ENCODE peak calls at places on chromosomes 6 and 20, in five cellular contexts. T, L, G, C and S are unnamed samples.

GRCh38 chr6:43962458-43962857 is 164.8 kb downstream of the MRPL14 start:
- DNase-seq in T (no peak), L (no peak), G (no peak), C (no peak), S (no peak)

GRCh38 chr6:128421788-128422187 is 98.6 kb downstream of the PTPRK start:
- DNase-seq in T (no peak), L (no peak), G (no peak), C (no peak), S (no peak)

GRCh38 chr20:3818155-3819151 is 1.9 kb upstream of the AP5S1 start:
- DNase-seq in T (peak), L (peak), G (peak), C (peak), S (peak)

GRCh38 chr6:116662186-116662585 is 6.4 kb downstream of the ZUP1 start:
- DNase-seq in T (no peak), L (no peak), G (no peak), C (no peak), S (no peak)

GRCh38 chr6:82275686-82276085 is 28.1 kb upstream of the IBTK start:
- DNase-seq in T (no peak), L (no peak), G (no peak), C (no peak), S (no peak)

GRCh38 chr6:78835817-78836216 is 31.5 kb upstream of the IRAK1BP1 start:
- DNase-seq in T (no peak), L (no peak), G (no peak), C (no peak), S (no peak)

GRCh38 chr20:47453167-47453782 is 48.4 kb upstream of the NCOA3 start:
- DNase-seq in T (peak), L (no peak), G (no peak), C (no peak), S (no peak)

GRCh38 chr20:36845288-36845969 is 30.5 kb upstream of the TLDC2 start:
- DNase-seq in T (no peak), L (no peak), G (no peak), C (no peak), S (no peak)

GRCh38 chr20:52230406-52230805 is 38.8 kb upstream of the ZFP64 start:
- DNase-seq in T (no peak), L (no peak), G (no peak), C (no peak), S (no peak)

GRCh38 chr6:127146935-127147334 is 28.5 kb downstream of the RSPO3 start:
- DNase-seq in T (no peak), L (no peak), G (no peak), C (no peak), S (peak)

GRCh38 chr20:44407402-44408184 is 52.1 kb downstream of the HNF4A start:
- DNase-seq in T (peak), L (no peak), G (peak), C (no peak), S (no peak)

GRCh38 chr20:22579711-22580697 is 4.4 kb downstream of the FOXA2 start:
- DNase-seq in T (no peak), L (no peak), G (peak), C (no peak), S (peak)

GRCh38 chr6:34110610-34111009 is 35.3 kb downstream of the GRM4 start:
- DNase-seq in T (no peak), L (no peak), G (no peak), C (no peak), S (no peak)

GRCh38 chr6:36962874-36963273 is 8.3 kb downstream of the PI16 start:
- DNase-seq in T (peak), L (peak), G (peak), C (peak), S (peak)

GRCh38 chr6:158536891-158537798 is 22.7 kb upstream of the TMEM181 start:
- DNase-seq in T (peak), L (no peak), G (no peak), C (peak), S (peak)

GRCh38 chr20:47336013-47336754 is 20.3 kb downstream of the ZMYND8 start:
- DNase-seq in T (peak), L (peak), G (no peak), C (peak), S (no peak)

GRCh38 chr20:46113071-46113470 is 5.0 kb upstream of the CD40 start:
- DNase-seq in T (no peak), L (no peak), G (no peak), C (no peak), S (no peak)

GRCh38 chr20:47668313-47669156 is 116.7 kb downstream of the SULF2 start:
- DNase-seq in T (no peak), L (no peak), G (no peak), C (no peak), S (no peak)

GRCh38 chr20:58139849-58140786 is 88.3 kb downstream of the ANKRD60 start:
- DNase-seq in T (no peak), L (no peak), G (no peak), C (no peak), S (no peak)

GRCh38 chr6:28124350-28124970 is at the start of gene ZSCAN16:
- DNase-seq in T (peak), L (peak), G (peak), C (peak), S (peak)
- TF ChIP-seq POLR2A in T (peak), L (no peak), G (no peak), C (no peak), S (peak)

DNA sequence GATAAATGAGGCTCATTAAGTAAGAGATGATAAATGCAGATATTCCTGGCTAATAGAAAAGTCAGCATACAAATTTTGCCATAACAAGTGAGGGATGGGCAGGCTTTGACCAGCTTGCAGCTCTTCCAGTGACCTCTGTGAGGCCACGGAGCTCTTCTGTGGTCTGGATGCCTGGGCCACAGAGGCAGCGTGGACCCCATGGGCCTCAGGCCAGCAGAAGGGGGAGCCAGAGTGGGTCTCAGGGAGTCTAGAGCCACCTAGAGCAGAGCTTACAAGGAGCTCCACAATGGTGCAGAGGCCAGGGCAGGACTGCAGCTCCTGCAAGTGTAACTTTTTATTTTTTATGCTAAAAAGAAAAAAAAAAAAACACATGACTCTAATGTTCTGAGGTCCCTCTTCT is 165.1 kb downstream of the ARID1B start:
- DNase-seq in T (no peak), L (no peak), G (no peak), C (no peak), S (no peak)
- TF ChIP-seq CTCF in T (no peak), L (no peak), G (no peak), C (no peak), S (no peak)

GRCh38 chr6:142871910-142872331 is 73.1 kb downstream of the HIVEP2 start:
- DNase-seq in T (peak), L (no peak), G (no peak), C (peak), S (peak)
- H3K4me3 ChIP-seq in T (no peak), L (no peak), G (no peak), C (no peak), S (no peak)

GRCh38 chr6:12048609-12049008 is 36.5 kb downstream of the HIVEP1 start:
- DNase-seq in T (no peak), L (no peak), G (no peak), C (no peak), S (no peak)

GRCh38 chr6:12049165-12049564 is 37.1 kb downstream of the HIVEP1 start:
- DNase-seq in T (no peak), L (no peak), G (no peak), C (no peak), S (no peak)

GRCh38 chr6:12051861-12052368 is 39.8 kb downstream of the HIVEP1 start:
- DNase-seq in T (peak), L (no peak), G (no peak), C (no peak), S (no peak)

GRCh38 chr6:12047792-12048432 is 35.8 kb downstream of the HIVEP1 start:
- DNase-seq in T (no peak), L (no peak), G (no peak), C (no peak), S (no peak)

DNA sequence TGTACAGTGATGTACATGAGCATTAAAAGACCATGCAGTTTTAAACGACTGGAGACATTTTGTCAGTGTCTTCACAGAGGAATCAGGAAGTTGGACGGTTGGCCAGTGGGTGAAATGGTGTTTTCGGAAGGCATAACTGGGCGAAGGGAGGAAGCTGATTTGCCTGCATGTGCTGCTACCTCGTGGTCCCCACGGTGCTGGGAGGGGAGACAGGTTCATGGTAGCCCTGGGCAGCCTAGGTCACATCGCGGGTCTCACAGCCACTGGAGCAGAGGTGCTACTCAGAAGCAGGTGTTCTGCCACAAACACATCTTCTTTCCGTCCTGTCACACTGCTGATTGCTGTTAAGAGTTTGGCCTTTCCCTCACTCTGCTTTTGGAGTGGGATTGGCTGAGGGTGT is 35.2 kb downstream of the HIVEP1 start:
- DNase-seq in T (peak), L (no peak), G (no peak), C (no peak), S (no peak)
- TF ChIP-seq POLR2A in T (no peak), L (no peak), G (no peak), C (no peak), S (no peak)

GRCh38 chr20:62294516-62294915 is 8.3 kb upstream of the ADRM1 start:
- DNase-seq in T (no peak), L (no peak), G (no peak), C (no peak), S (no peak)
- TF ChIP-seq CTCF in T (no peak), L (no peak), G (no peak), C (no peak), S (no peak)

GRCh38 chr20:38894091-38894847 is 31.9 kb upstream of the FAM83D start:
- DNase-seq in T (no peak), L (no peak), G (no peak), C (no peak), S (peak)

GRCh38 chr20:38895098-38895949 is 30.9 kb upstream of the FAM83D start:
- DNase-seq in T (no peak), L (no peak), G (no peak), C (no peak), S (no peak)

GRCh38 chr20:38893485-38894090 is 32.6 kb upstream of the FAM83D start:
- DNase-seq in T (peak), L (peak), G (peak), C (peak), S (peak)

GRCh38 chr20:38892091-38892981 is 33.9 kb upstream of the FAM83D start:
- DNase-seq in T (peak), L (no peak), G (no peak), C (no peak), S (no peak)

DNA sequence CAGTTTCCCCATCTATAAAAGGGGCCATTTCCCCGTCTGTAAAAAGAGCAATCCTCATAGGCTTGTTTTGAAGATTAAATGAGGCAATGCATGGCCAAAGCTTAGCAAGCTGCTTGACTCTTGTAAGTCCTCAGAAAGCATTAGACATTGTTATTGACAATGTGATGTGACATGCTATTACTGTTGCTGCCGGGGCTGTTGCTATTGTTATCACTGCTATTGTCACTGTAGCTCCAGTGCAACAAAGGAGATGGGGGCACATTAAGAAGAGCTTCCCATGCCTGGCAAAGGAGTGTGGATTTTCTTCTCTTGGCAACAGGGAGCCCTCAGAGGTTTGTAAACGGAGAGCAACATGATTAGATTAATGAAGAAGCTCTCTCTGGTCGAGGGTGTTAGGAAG is 33.2 kb upstream of the FAM83D start:
- DNase-seq in T (no peak), L (no peak), G (no peak), C (no peak), S (no peak)
- H3K4me3 ChIP-seq in T (no peak), L (no peak), G (no peak), C (no peak), S (no peak)

GRCh38 chr20:40766790-40767529 is 77.9 kb upstream of the MAFB start:
- DNase-seq in T (no peak), L (no peak), G (no peak), C (no peak), S (no peak)

GRCh38 chr20:40766081-40766480 is 77.0 kb upstream of the MAFB start:
- DNase-seq in T (no peak), L (no peak), G (no peak), C (no peak), S (no peak)

GRCh38 chr20:40768105-40768504 is 79.1 kb upstream of the MAFB start:
- DNase-seq in T (no peak), L (no peak), G (no peak), C (no peak), S (no peak)

GRCh38 chr20:40769677-40770285 is 80.7 kb upstream of the MAFB start:
- DNase-seq in T (no peak), L (no peak), G (no peak), C (no peak), S (no peak)

DNA sequence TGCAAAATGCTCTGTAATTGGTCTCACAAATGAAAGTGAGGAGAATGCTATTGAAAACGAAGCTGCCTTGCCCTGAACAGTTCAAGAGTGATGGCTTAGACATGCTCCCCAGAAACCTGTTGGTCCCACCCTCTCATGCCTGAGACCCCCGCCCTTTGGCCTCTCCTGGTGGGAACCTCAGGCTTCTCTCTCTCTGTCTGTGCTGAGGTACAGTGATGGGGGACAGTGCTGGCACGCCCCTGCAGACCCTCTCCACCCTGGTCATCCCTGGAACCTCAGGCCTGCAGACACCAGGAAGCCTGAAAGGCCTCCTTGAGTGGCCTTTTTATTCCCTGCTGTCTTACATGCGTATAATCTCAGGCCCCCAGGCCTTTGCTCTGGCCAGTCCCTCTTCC is 78.5 kb upstream of the MAFB start:
- DNase-seq in T (no peak), L (no peak), G (no peak), C (no peak), S (no peak)
- TF ChIP-seq POLR2A in T (no peak), L (no peak), G (no peak), C (no peak), S (no peak)